ENCODE peak calls at places on chromosomes 3 and 15, in five cellular contexts. P, L, U, X and H are unnamed samples. For H3K4me1, the result is how much of the 10 kb centered on the place peaks cover.

GRCh38 chr15:65583701-65584100 is 27.2 kb downstream of the INTS14 start:
- DNase-seq in U (no peak), P (no peak), L (no peak), X (peak), H (no peak)

GRCh38 chr3:160038862-160039562 is 50.4 kb downstream of the IL12A start:
- DNase-seq in P (peak), X (no peak), U (peak), L (no peak), H (peak)

GRCh38 chr15:64596701-64597468 is 136.5 kb downstream of the ZNF609 start:
- DNase-seq in L (no peak), P (no peak), U (peak), X (no peak), H (no peak)

GRCh38 chr3:114519415-114519814 is 225.6 kb downstream of the TIGIT start:
- DNase-seq in L (peak), P (no peak), U (peak), X (no peak), H (no peak)

GRCh38 chr3:125593991-125594574 is 1.2 kb downstream of the OSBPL11 start:
- DNase-seq in P (no peak), L (no peak), X (no peak), U (no peak), H (no peak)

GRCh38 chr15:74228723-74229081 is 7.4 kb upstream of the CCDC33 start:
- DNase-seq in L (no peak), P (no peak), U (no peak), X (no peak), H (no peak)

GRCh38 chr3:124860599-124860998 is 26.6 kb downstream of the ITGB5 start:
- DNase-seq in U (peak), L (peak), P (peak), X (peak), H (no peak)

GRCh38 chr15:70356919-70357318 is 259.2 kb upstream of the TLE3 start:
- DNase-seq in U (no peak), X (no peak), L (no peak), P (no peak), H (no peak)

GRCh38 chr3:8319935-8320634 is 181.5 kb upstream of the LMCD1 start:
- DNase-seq in L (peak), P (no peak), X (no peak), U (no peak), H (no peak)

GRCh38 chr3:123157209-123157597 is 44.5 kb upstream of the SEC22A start:
- DNase-seq in U (no peak), P (no peak), X (no peak), L (no peak), H (no peak)

GRCh38 chr3:172323894-172324590 is 124.2 kb downstream of the GHSR start:
- DNase-seq in X (no peak), U (no peak), L (peak), P (no peak), H (no peak)

GRCh38 chr15:79657722-79658121 is 225.6 kb downstream of the MINAR1 start:
- DNase-seq in P (no peak), L (no peak), U (no peak), X (no peak), H (no peak)

GRCh38 chr15:61063875-61064320 is 165.2 kb downstream of the RORA start:
- DNase-seq in X (no peak), L (peak), U (no peak), P (no peak), H (no peak)

GRCh38 chr3:45026957-45027356 is 854 bp downstream of the CLEC3B start:
- DNase-seq in X (peak), U (peak), P (peak), L (no peak), H (no peak)

GRCh38 chr3:54853573-54854404 is 74.1 kb downstream of the LRTM1 start:
- DNase-seq in P (peak), U (peak), X (peak), L (no peak), H (peak)

GRCh38 chr3:143016321-143016972 is 15.1 kb downstream of the U2SURP start:
- DNase-seq in L (no peak), P (no peak), X (no peak), U (no peak), H (no peak)

GRCh38 chr3:52532517-52532837 is 1.2 kb downstream of the NT5DC2 start:
- DNase-seq in L (no peak), P (no peak), X (peak), U (peak), H (peak)

GRCh38 chr3:87052499-87053260 is 61.7 kb upstream of the VGLL3 start:
- DNase-seq in X (no peak), L (no peak), U (no peak), P (no peak), H (peak)

GRCh38 chr3:30476373-30477082 is 129.9 kb upstream of the TGFBR2 start:
- DNase-seq in X (peak), P (no peak), U (no peak), L (peak), H (no peak)

GRCh38 chr3:140344601-140345000 is 333.3 kb upstream of the TRIM42 start:
- DNase-seq in P (no peak), U (no peak), X (no peak), L (no peak), H (no peak)

GRCh38 chr3:140355481-140355880 is 322.4 kb upstream of the TRIM42 start:
- DNase-seq in P (no peak), L (no peak), X (no peak), U (no peak), H (no peak)

GRCh38 chr3:140351466-140351865 is 326.4 kb upstream of the TRIM42 start:
- DNase-seq in X (no peak), P (no peak), U (no peak), L (no peak), H (no peak)

GRCh38 chr3:140349938-140350337 is 327.9 kb upstream of the TRIM42 start:
- DNase-seq in P (no peak), U (no peak), X (no peak), L (no peak), H (no peak)
- H3K4me1 ChIP-seq in P (under half), U (under half), X (under half), L (under half), H (under half)

DNA sequence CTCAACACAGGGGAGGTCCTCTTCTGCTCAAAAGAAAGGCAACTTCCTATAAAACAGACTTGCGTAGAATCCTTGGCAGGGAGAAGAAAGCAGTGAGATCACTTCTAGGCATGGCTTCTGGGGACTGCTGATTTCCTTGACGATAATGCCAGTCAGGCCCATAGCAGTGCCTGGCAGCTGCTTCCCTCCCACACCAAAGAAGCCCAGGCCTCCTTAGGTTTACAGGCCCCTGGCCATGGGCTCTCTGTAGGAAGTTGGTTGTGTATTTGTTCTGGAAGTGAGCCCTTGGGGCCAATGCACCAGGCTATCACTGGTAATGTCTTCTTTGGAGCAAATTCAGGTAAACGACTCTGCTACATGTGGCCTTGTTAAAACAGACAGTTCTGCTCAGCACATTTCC is 89.3 kb downstream of the CCNL1 start:
- DNase-seq in X (no peak), U (peak), L (no peak), P (no peak), H (no peak)
- H3K27ac ChIP-seq in X (no peak), U (peak), L (no peak), P (no peak), H (no peak)

GRCh38 chr3:10391391-10391790 is 70.5 kb upstream of the SEC13 start:
- DNase-seq in U (no peak), L (no peak), P (no peak), X (no peak), H (peak)
- H3K4me1 ChIP-seq in U (under half), L (under half), P (under half), X (under half), H (half or more)

GRCh38 chr15:67843571-67844387 is 3.9 kb upstream of the RNU6-1 start:
- DNase-seq in P (no peak), X (peak), U (no peak), L (no peak), H (no peak)
- H3K27ac ChIP-seq in P (no peak), X (peak), U (no peak), L (no peak), H (peak)